ENCODE peak calls at places on chromosomes 16 and 17, in five cellular contexts. J is H54, I is NCI-H1092, L is kidney glomerular epithelial cell, Y is stomach. G is an unnamed sample.

GRCh38 chr17:39223907-39224777 is 1.6 kb downstream of the STAC2 start:
- DNase-seq in L (no peak), Y (no peak), I (no peak), J (no peak), G (no peak)

GRCh38 chr17:41464682-41465081 is 2.5 kb downstream of the KRT32 start:
- DNase-seq in L (peak), J (peak), Y (peak), I (no peak), G (peak)

GRCh38 chr17:13228225-13228624 is 210.4 kb upstream of the ELAC2 start:
- DNase-seq in Y (no peak), L (no peak), J (no peak), I (no peak), G (no peak)

GRCh38 chr16:3822366-3823045 is 58.0 kb downstream of the CREBBP start:
- DNase-seq in I (no peak), J (no peak), Y (no peak), L (no peak), G (no peak)

GRCh38 chr16:14628806-14629611 is 1.1 kb downstream of the PARN start:
- DNase-seq in Y (no peak), L (no peak), I (no peak), J (no peak), G (no peak)

GRCh38 chr16:84947022-84947421 is 64.3 kb downstream of the ZDHHC7 start:
- DNase-seq in L (no peak), Y (no peak), I (no peak), J (no peak), G (no peak)

GRCh38 chr16:57685633-57686032 is 9.0 kb upstream of the DRC7 start:
- DNase-seq in J (no peak), L (no peak), I (no peak), Y (no peak), G (no peak)

GRCh38 chr17:29504711-29505110 is 62.1 kb downstream of the ABHD15 start:
- DNase-seq in I (no peak), J (no peak), L (no peak), Y (no peak), G (no peak)

GRCh38 chr17:78664476-78665384 is 87.5 kb upstream of the DNAH17 start:
- DNase-seq in L (peak), Y (no peak), J (no peak), I (no peak), G (peak)

GRCh38 chr17:43902190-43902589 is 5.1 kb downstream of the MPP2 start:
- DNase-seq in I (no peak), J (no peak), Y (no peak), L (no peak), G (no peak)

GRCh38 chr17:55384833-55385232 is 36.8 kb downstream of the MMD start:
- DNase-seq in I (no peak), Y (no peak), J (no peak), L (no peak), G (no peak)

GRCh38 chr17:77382966-77383612 is 242.3 kb downstream of the SEC14L1 start:
- DNase-seq in L (peak), J (peak), Y (no peak), I (no peak), G (peak)

GRCh38 chr17:57557793-57558681 is 187.1 kb downstream of the CCDC182 start:
- DNase-seq in J (peak), I (no peak), Y (no peak), L (peak), G (peak)

GRCh38 chr17:73156166-73156840 is 8.5 kb upstream of the SSTR2 start:
- DNase-seq in Y (peak), J (peak), L (peak), I (peak), G (peak)

GRCh38 chr16:54390095-54390494 is 103.5 kb upstream of the IRX3 start:
- DNase-seq in L (no peak), I (no peak), J (no peak), Y (no peak), G (no peak)

GRCh38 chr17:48563385-48563838 is 14.7 kb downstream of the HOXB4 start:
- DNase-seq in J (no peak), L (no peak), Y (no peak), I (no peak), G (no peak)

GRCh38 chr17:65154770-65155589 is 17.8 kb downstream of the RGS9 start:
- DNase-seq in I (no peak), J (peak), L (peak), Y (no peak), G (peak)

GRCh38 chr16:73113326-73113720 is 65.4 kb upstream of the ZFHX3 start:
- DNase-seq in I (no peak), Y (no peak), J (no peak), L (no peak), G (no peak)

GRCh38 chr17:69417545-69418483 is 3.3 kb downstream of the MAP2K6 start:
- DNase-seq in Y (no peak), L (no peak), I (no peak), J (no peak), G (no peak)

GRCh38 chr17:1787301-1787902 is 25.5 kb downstream of the SERPINF1 start:
- DNase-seq in L (peak), J (peak), I (no peak), Y (peak), G (peak)

GRCh38 chr17:35238817-35239216 is 4.1 kb upstream of the SLFN5 start:
- DNase-seq in L (peak), Y (no peak), I (no peak), J (peak), G (no peak)

GRCh38 chr17:48510761-48511604 is 19.8 kb downstream of the HOXB1 start:
- DNase-seq in I (no peak), Y (no peak), L (no peak), J (no peak), G (no peak)

GRCh38 chr17:10265100-10265810 is 66.8 kb upstream of the GAS7 start:
- DNase-seq in J (no peak), I (no peak), Y (no peak), L (no peak), G (no peak)

GRCh38 chr16:88531931-88532433 is 38.2 kb upstream of the ZC3H18 start:
- DNase-seq in L (no peak), I (no peak), J (no peak), Y (no peak), G (no peak)

GRCh38 chr17:42010898-42011516 is 6.2 kb downstream of the DNAJC7 start:
- DNase-seq in L (no peak), Y (no peak), J (peak), I (no peak), G (no peak)

GRCh38 chr17:77476920-77477805 is 336.4 kb downstream of the SEC14L1 start:
- DNase-seq in Y (peak), J (peak), I (no peak), L (peak), G (peak)

GRCh38 chr17:15301845-15302244 is 36.7 kb upstream of the PMP22 start:
- DNase-seq in I (no peak), J (no peak), L (no peak), Y (no peak), G (no peak)

GRCh38 chr17:17859909-17860760 is 23.3 kb upstream of the SREBF1 start:
- DNase-seq in L (peak), Y (peak), J (peak), I (no peak), G (peak)

GRCh38 chr17:43713494-43714162 is 45.0 kb downstream of the SOST start:
- DNase-seq in J (peak), L (peak), Y (no peak), I (no peak), G (no peak)

GRCh38 chr16:70561623-70562022 is 38.0 kb downstream of the SF3B3 start:
- DNase-seq in I (no peak), L (no peak), J (no peak), Y (no peak), G (no peak)

GRCh38 chr17:63445571-63446217 is 412 bp downstream of the CYB561 start:
- DNase-seq in Y (peak), I (peak), J (peak), L (no peak), G (peak)

GRCh38 chr16:88810868-88811599 is 694 bp downstream of the APRT start:
- DNase-seq in J (peak), Y (peak), I (peak), L (peak), G (peak)

GRCh38 chr17:53106886-53107285 is 715.8 kb upstream of the KIF2B start:
- DNase-seq in J (no peak), L (no peak), I (no peak), Y (no peak), G (no peak)

GRCh38 chr17:11642655-11643054 is 44.4 kb downstream of the DNAH9 start:
- DNase-seq in Y (no peak), L (no peak), J (no peak), I (no peak), G (no peak)

GRCh38 chr17:37519241-37519985 is 29.7 kb downstream of the DUSP14 start:
- DNase-seq in I (no peak), J (no peak), L (no peak), Y (no peak), G (no peak)

GRCh38 chr16:15822957-15823356 is 33.9 kb downstream of the MYH11 start:
- DNase-seq in Y (peak), J (no peak), I (no peak), L (no peak), G (no peak)

GRCh38 chr17:46889992-46890564 is 32.9 kb upstream of the GOSR2 start:
- DNase-seq in I (no peak), L (no peak), J (no peak), Y (no peak), G (no peak)

GRCh38 chr17:42675984-42676423 is 790 bp downstream of the PLEKHH3 start:
- DNase-seq in I (peak), L (peak), Y (peak), J (peak), G (peak)

GRCh38 chr16:12582696-12583095 is 221.0 kb downstream of the CPPED1 start:
- DNase-seq in I (no peak), L (no peak), J (no peak), Y (no peak), G (no peak)

G was measured in Caki2.